ENCODE peak calls at places on chromosomes 5 and 9, in five cellular contexts. N, D, W, S and H are unnamed samples.
A peak's percentile ranks its signal among the peaks of the same experiment; 100 is the strongest.

GRCh38 chr5:135560858-135561257 is 17.9 kb downstream of the CXCL14 start:
- DNase-seq in N (peak; percentile 74), D (peak; percentile 65), W (peak; percentile 81), S (peak; percentile 24), H (peak; percentile 74)

GRCh38 chr9:121683652-121684051 is 32.2 kb downstream of the DAB2IP start:
- DNase-seq in N (no peak), D (no peak), W (no peak), S (no peak), H (no peak)

GRCh38 chr9:133141833-133142594 is 21.0 kb upstream of the RALGDS start:
- DNase-seq in N (peak; percentile 87), D (no peak), W (peak; percentile 88), S (peak; percentile 83), H (no peak)

GRCh38 chr9:121607434-121608248 is 43.8 kb upstream of the DAB2IP start:
- DNase-seq in N (peak; percentile 85), D (peak; percentile 34), W (no peak), S (no peak), H (peak; percentile 16)

GRCh38 chr9:77952641-77953341 is 78.8 kb downstream of the GNAQ start:
- DNase-seq in N (no peak), D (peak; percentile 7), W (no peak), S (no peak), H (peak; percentile 28)

GRCh38 chr5:56148453-56148971 is 84.6 kb downstream of the ANKRD55 start:
- DNase-seq in N (no peak), D (no peak), W (no peak), S (no peak), H (no peak)

GRCh38 chr5:139971202-139971725 is 71.8 kb downstream of the NRG2 start:
- DNase-seq in N (no peak), D (no peak), W (no peak), S (no peak), H (no peak)

GRCh38 chr5:109215040-109215439 is 194.7 kb downstream of the PJA2 start:
- DNase-seq in N (no peak), D (no peak), W (no peak), S (no peak), H (no peak)

GRCh38 chr9:114852050-114852594 is 46.3 kb upstream of the TNFSF15 start:
- DNase-seq in N (no peak), D (peak; percentile 10), W (peak; percentile 45), S (no peak), H (no peak)

GRCh38 chr5:150000990-150001659 is 586 bp downstream of the HMGXB3 start:
- DNase-seq in N (peak; percentile 38), D (no peak), W (peak; percentile 50), S (peak; percentile 13), H (peak; percentile 44)

GRCh38 chr5:22918511-22918910 is 65.4 kb upstream of the CDH12 start:
- DNase-seq in N (no peak), D (peak; percentile 4), W (no peak), S (no peak), H (no peak)

GRCh38 chr9:133604214-133604613 is 5.0 kb downstream of the FAM163B start:
- DNase-seq in N (no peak), D (peak; percentile 4), W (no peak), S (peak; percentile 43), H (no peak)

GRCh38 chr9:129916707-129917106 is 81.4 kb downstream of the USP20 start:
- DNase-seq in N (no peak), D (no peak), W (no peak), S (no peak), H (no peak)

GRCh38 chr9:95343725-95344287 is 26.3 kb upstream of the FANCC start:
- DNase-seq in N (no peak), D (no peak), W (no peak), S (no peak), H (peak; percentile 23)

GRCh38 chr5:159886312-159886711 is 30.0 kb upstream of the ADRA1B start:
- DNase-seq in N (no peak), D (no peak), W (no peak), S (no peak), H (no peak)

GRCh38 chr5:56310711-56311204 is 77.6 kb upstream of the ANKRD55 start:
- DNase-seq in N (no peak), D (no peak), W (no peak), S (no peak), H (no peak)

GRCh38 chr9:120336753-120337090 is 243.2 kb downstream of the CDK5RAP2 start:
- DNase-seq in N (no peak), D (no peak), W (no peak), S (no peak), H (no peak)

GRCh38 chr9:4117835-4118610 is 181.8 kb downstream of the GLIS3 start:
- DNase-seq in N (no peak), D (no peak), W (no peak), S (no peak), H (no peak)

GRCh38 chr5:87360132-87360531 is 52.6 kb downstream of the CCNH start:
- DNase-seq in N (no peak), D (no peak), W (no peak), S (no peak), H (no peak)

GRCh38 chr5:157926953-157927352 is 68.0 kb upstream of the CLINT1 start:
- DNase-seq in N (no peak), D (no peak), W (no peak), S (no peak), H (no peak)

GRCh38 chr5:56094579-56095361 is 100.0 kb upstream of the IL6ST start:
- DNase-seq in N (no peak), D (no peak), W (no peak), S (no peak), H (no peak)

GRCh38 chr9:99021512-99021911 is 77.8 kb downstream of the COL15A1 start:
- DNase-seq in N (no peak), D (no peak), W (no peak), S (no peak), H (no peak)

GRCh38 chr9:71446081-71446480 is 322.2 kb downstream of the CEMIP2 start:
- DNase-seq in N (no peak), D (no peak), W (no peak), S (no peak), H (no peak)

GRCh38 chr9:71442937-71443336 is 321.5 kb upstream of the TRPM3 start:
- DNase-seq in N (no peak), D (no peak), W (no peak), S (no peak), H (no peak)

DNA sequence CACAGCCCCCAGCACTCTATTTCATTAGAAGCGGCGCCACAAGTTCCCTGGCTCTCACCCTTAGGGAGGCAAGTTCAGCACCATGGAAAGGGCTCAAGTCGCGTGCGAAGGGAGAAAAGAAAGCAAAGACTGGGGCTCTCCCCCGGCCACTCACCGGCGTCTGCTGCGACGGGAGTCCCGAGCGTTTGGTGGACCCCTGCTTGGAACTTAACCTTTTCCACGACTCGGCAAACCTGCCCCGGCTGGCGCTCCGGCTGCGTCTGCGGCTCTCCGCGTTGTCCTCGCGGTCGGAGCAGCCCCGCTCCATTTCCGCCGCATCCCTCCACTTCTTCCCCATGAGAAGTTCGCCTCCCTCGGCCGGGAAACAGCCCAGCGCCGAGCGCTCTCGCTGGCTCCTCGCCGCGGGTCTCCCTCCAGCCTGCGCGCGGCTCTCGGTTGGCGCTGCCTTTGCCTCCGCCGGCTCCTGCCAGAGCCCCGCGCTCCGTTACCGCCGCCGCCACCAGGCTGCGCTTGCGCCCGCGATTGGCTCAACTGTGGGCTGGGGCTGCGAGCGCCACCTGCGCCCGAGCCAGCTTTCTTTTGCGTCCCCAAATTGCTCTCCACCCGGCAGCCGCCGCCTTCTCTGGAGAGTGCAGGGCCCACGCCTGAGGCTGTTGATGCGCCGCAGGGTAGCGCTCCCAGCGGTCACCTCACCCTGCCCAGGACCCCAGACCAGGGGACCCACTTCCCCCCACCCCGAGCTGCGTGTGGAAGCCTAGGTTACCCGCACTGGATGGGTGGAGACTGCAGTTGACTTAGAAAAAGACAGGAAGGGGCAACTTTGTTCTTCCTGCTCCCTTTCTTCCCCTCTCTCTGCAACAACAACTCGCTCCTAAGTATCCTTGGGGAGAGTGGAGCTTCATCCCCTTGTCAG is 321.6 kb downstream of the CEMIP2 start:
- DNase-seq in N (peak; percentile 26), D (peak; percentile 48), W (peak; percentile 27), S (no peak), H (peak; percentile 21)
- TF ChIP-seq CTCF in N (no peak), D (peak; percentile 11), W (no peak), S (no peak), H (peak; percentile 33)

DNA sequence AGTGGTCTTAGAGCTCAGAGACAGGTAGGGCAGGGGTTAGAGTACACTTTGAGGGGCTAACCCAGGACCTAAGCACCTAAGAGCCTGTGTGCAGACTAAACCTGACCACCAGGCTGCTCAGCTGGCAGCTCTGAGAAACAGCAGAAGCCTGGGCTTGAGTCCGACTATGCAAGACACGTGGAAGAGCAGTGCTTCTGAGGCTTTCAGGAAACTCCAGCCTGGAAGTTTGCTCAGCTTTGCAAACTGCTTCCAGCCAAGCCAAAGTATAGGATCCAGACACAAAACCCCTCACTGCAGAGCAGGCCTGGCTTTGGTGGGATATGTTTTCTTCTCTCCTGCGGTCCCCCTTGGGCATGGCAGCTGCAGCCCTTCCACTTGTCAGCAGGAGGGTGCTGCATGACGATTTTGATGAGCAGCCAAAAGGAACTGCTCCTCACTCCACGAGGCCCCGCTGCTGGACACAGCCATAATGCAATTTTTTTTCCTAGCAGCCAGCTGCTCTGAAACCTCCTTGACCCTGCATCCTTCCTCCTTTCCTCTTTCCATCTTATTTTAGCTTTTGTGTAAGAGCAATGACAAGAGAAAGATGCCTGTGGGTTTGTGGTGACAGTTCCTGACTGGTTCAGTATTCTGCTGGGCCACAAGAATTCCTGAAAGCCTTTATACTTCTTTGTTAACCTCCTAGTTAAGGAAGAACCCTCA is 123.1 kb downstream of the LIFR start:
- DNase-seq in N (peak; percentile 80), D (peak; percentile 82), W (no peak), S (no peak), H (peak; percentile 63)
- TF ChIP-seq CTCF in N (no peak), D (peak; percentile 27), W (no peak), S (no peak), H (no peak)

GRCh38 chr9:88991066-88992030 is at the start of gene S1PR3:
- DNase-seq in N (peak; percentile 81), D (no peak), W (peak; percentile 64), S (no peak), H (no peak)
- TF ChIP-seq CTCF in N (peak; percentile 22), D (no peak), W (no peak), S (no peak), H (peak; percentile 49)

GRCh38 chr5:120466337-120467006 is 2.4 kb downstream of the PRR16 start:
- DNase-seq in N (no peak), D (no peak), W (no peak), S (no peak), H (no peak)

GRCh38 chr5:120463026-120463770 is 902 bp upstream of the PRR16 start:
- DNase-seq in N (no peak), D (no peak), W (no peak), S (no peak), H (no peak)

GRCh38 chr5:120465281-120465961 is 1.3 kb downstream of the PRR16 start:
- DNase-seq in N (peak; percentile 56), D (peak; percentile 56), W (no peak), S (no peak), H (peak; percentile 58)

GRCh38 chr5:120464627-120465280 is 654 bp downstream of the PRR16 start:
- DNase-seq in N (peak; percentile 59), D (peak; percentile 47), W (peak; percentile 25), S (no peak), H (peak; percentile 58)

DNA sequence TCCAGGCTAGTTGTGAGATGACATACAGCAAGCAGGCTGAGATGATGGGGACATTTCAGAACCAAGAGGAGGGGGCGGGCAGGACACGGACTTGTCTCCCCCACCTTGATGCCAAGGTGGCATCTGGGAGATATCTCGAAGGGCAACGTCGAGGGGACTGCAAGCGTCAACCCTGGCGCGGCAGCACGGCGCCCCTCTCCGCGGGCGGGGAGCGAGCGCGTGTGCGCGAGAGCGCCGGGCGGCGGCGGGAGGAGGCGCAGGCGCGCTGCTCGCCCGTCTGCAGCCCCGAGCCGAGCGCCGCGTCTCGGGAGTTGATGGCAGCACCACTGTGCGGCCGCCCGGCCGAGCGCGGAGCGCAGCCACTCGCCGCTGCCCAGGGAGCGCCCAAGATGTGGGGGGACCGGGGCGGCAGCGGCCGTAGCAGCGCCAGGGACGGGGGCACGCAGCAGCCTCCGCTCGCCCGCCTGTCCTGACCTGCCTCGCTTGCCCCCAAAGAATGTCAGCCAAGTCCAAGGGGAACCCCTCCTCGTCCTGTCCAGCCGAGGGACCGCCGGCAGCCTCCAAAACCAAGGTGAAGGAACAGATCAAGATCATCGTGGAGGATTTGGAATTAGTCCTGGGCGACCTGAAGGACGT is at the start of gene PRR16:
- DNase-seq in N (peak; percentile 74), D (peak; percentile 45), W (peak; percentile 28), S (no peak), H (peak; percentile 55)
- TF ChIP-seq CTCF in N (peak; percentile 29), D (peak; percentile 17), W (no peak), S (no peak), H (peak; percentile 72)